ENCODE peak calls at places on chromosome 19, in four cellular contexts. I, B, Y and G are unnamed samples.

GRCh38 chr19:51802775-51803174 is 7.8 kb downstream of the FPR3 start:
- DNase-seq in Y (no peak), B (no peak), I (no peak), G (no peak)

GRCh38 chr19:55689366-55690108 is 14.5 kb downstream of the EPN1 start:
- DNase-seq in B (no peak), I (no peak), Y (no peak), G (no peak)

GRCh38 chr19:36489920-36490415 is 607 bp upstream of the ZNF566 start:
- DNase-seq in I (peak), B (no peak), Y (peak), G (peak)

GRCh38 chr19:6997679-6998445 is 23.4 kb downstream of the MBD3L2B start:
- DNase-seq in B (no peak), I (no peak), Y (no peak), G (peak)

GRCh38 chr19:42420055-42420544 is 7.1 kb downstream of the LIPE start:
- DNase-seq in I (peak), Y (peak), B (peak), G (peak)

GRCh38 chr19:55376381-55376933 is at the start of gene TMEM190:
- DNase-seq in Y (peak), B (no peak), I (peak), G (no peak)

GRCh38 chr19:29562299-29563297 is 36.8 kb downstream of the VSTM2B start:
- DNase-seq in I (no peak), Y (no peak), B (no peak), G (no peak)

GRCh38 chr19:39342647-39343305 is 555 bp downstream of the SAMD4B start:
- DNase-seq in I (no peak), Y (peak), B (no peak), G (no peak)

GRCh38 chr19:47049307-47049700 is 880 bp upstream of the TMEM160 start:
- DNase-seq in B (no peak), I (no peak), Y (no peak), G (no peak)

GRCh38 chr19:1294688-1295087 is 9.0 kb downstream of the EFNA2 start:
- DNase-seq in Y (no peak), I (no peak), B (no peak), G (no peak)

GRCh38 chr19:1651061-1651547 is 1.3 kb downstream of the TCF3 start:
- DNase-seq in I (no peak), B (peak), Y (no peak), G (peak)

GRCh38 chr19:532578-533484 is 1.3 kb downstream of the CDC34 start:
- DNase-seq in I (peak), B (peak), Y (peak), G (peak)

GRCh38 chr19:10818306-10819123 is 17.5 kb downstream of the TMED1 start:
- DNase-seq in I (no peak), B (no peak), Y (no peak), G (no peak)

GRCh38 chr19:8054169-8054568 is 1.6 kb downstream of the CCL25 start:
- DNase-seq in I (no peak), Y (no peak), B (no peak), G (no peak)

GRCh38 chr19:27901078-27901477 is 1311.9 kb downstream of the UQCRFS1 start:
- DNase-seq in I (no peak), B (no peak), Y (no peak), G (no peak)

GRCh38 chr19:30160996-30161655 is 211.1 kb upstream of the ZNF536 start:
- DNase-seq in B (no peak), Y (no peak), I (no peak), G (no peak)

GRCh38 chr19:43564800-43565199 is 10.5 kb downstream of the XRCC1 start:
- DNase-seq in I (no peak), B (no peak), Y (no peak), G (no peak)

GRCh38 chr19:10159610-10160009 is 35.1 kb downstream of the DNMT1 start:
- DNase-seq in I (no peak), B (no peak), Y (no peak), G (no peak)

GRCh38 chr19:43534811-43535761 is 2.1 kb downstream of the ZNF575 start:
- DNase-seq in Y (peak), I (peak), B (peak), G (peak)

GRCh38 chr19:31154021-31154420 is 195.2 kb downstream of the TSHZ3 start:
- DNase-seq in Y (no peak), I (no peak), B (no peak), G (no peak)

GRCh38 chr19:47228937-47229673 is 1.9 kb downstream of the BBC3 start:
- DNase-seq in Y (peak), B (peak), I (peak), G (peak)

GRCh38 chr19:42143341-42144234 is 11.3 kb upstream of the POU2F2 start:
- DNase-seq in Y (peak), I (peak), B (peak), G (peak)

GRCh38 chr19:41531438-41532311 is 44.3 kb upstream of the CEACAM21 start:
- DNase-seq in Y (peak), B (peak), I (peak), G (peak)

GRCh38 chr19:41376241-41376997 is at the start of gene TMEM91:
- DNase-seq in I (no peak), B (peak), Y (peak), G (no peak)

GRCh38 chr19:38308926-38309614 is 5.0 kb downstream of the C19orf33 start:
- DNase-seq in I (no peak), Y (no peak), B (no peak), G (no peak)

GRCh38 chr19:38307076-38307475 is 3.0 kb downstream of the C19orf33 start:
- DNase-seq in B (no peak), I (no peak), Y (no peak), G (no peak)

GRCh38 chr19:38308006-38308766 is 4.1 kb downstream of the C19orf33 start:
- DNase-seq in I (no peak), B (no peak), Y (no peak), G (no peak)

GRCh38 chr19:38306236-38306635 is 2.2 kb downstream of the C19orf33 start:
- DNase-seq in I (no peak), Y (no peak), B (no peak), G (no peak)

DNA sequence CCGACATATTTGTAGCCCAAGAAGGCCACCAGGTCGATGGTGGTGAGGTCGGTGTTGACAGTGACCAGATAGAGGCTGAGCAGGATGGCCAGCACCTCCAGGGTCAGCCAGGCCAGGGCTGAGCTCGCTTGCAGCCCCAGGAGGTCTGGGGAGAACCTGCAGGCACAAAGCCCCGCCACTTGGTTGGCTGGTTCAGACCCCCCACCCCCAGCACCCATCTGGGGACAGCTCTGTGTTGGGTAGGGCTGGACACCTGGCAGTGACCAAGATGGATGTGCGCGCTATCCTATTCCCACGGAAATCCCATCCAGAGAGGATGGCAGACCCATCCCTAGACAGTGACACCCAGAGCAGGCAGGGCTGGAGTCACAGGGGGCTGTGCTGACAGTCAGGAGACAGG is 3.5 kb downstream of the C19orf33 start:
- DNase-seq in I (no peak), Y (no peak), B (no peak), G (no peak)
- TF ChIP-seq MYC in I (no peak), Y (no peak), B (no peak), G (no peak)

DNA sequence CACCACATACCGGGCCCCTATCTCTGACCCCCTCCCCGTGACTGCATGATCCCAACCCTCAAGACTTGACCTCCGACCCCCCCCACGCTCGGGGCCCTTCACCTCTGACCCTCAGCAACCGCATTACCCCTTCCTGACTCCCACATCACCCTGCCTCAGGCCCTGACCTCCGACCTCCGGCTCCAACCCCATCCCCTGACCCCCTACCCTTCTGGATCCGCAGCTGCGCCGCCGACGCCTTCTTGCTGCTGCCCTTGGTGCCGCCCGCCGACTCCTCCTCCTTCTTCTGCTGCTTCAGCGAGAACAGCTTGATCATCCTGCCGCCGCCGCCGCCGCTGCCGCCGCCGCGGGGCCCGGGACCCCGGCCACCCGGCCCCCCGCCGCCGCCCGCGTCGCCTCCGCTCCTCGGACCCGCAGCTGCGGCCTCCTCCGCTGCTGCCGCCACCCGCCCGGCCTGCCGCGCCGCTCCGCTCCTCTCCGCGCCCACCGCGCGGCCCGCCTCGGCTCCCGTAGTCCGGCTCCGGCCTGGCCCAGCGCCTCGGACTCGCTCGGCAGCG is at the start of gene UBE2M:
- DNase-seq in B (no peak), I (peak), Y (peak), G (peak)
- H3K4me3 ChIP-seq in B (peak), I (peak), Y (peak), G (peak)

DNA sequence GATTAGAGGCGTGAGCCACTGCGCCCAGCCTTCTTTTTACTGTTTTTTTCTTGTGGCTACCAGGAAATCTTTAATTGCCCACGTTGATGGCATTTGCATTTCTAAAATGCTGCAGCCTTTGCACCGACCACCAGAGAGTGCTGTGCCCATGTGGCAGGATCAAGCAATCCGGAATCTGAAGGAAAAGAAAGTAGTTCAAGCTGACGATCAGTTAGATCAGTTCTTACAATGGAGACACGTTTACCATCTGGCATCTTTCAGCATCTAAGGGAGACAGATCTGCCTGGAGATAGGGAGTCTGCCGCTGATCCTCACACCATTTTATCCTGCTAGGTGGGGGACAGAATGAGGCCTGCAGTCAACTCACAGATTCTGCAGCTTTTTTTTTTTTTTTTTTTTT is 19.9 kb downstream of the TINCR start:
- DNase-seq in Y (peak), B (peak), I (peak), G (peak)
- TF ChIP-seq MAX in Y (no peak), B (no peak), I (no peak), G (peak)

GRCh38 chr19:32919365-32919764 is 49.8 kb upstream of the SLC7A9 start:
- DNase-seq in I (no peak), B (no peak), Y (no peak), G (no peak)

GRCh38 chr19:32916969-32917611 is 47.5 kb upstream of the SLC7A9 start:
- DNase-seq in B (peak), I (no peak), Y (no peak), G (no peak)

GRCh38 chr19:32924200-32924599 is 47.6 kb downstream of the CEP89 start:
- DNase-seq in Y (no peak), B (no peak), I (peak), G (no peak)

GRCh38 chr19:32917612-32917996 is 48.0 kb upstream of the SLC7A9 start:
- DNase-seq in Y (no peak), I (no peak), B (no peak), G (no peak)

DNA sequence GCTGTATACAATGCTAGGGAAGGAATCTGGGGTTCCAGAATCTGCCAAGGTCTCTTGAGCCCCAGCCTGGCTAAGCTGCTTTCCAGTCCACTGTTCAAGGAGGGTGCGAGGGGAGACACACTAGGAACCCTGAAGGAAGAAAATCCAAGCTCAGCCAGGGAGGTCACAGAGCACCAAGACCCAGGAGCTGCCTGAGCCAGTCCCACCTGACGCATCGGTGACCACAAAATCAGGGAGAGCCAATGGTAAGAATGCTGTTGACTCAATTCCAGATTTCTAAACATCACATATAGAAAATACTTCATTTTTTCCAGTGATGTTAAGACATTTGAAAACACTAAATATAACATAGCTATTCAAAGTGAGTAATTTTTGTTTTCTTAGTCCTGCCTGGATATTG is 50.1 kb downstream of the CEP89 start:
- DNase-seq in B (no peak), Y (no peak), I (no peak), G (no peak)
- TF ChIP-seq MYC in B (no peak), Y (no peak), I (no peak), G (no peak)